ENCODE peak calls at places on chromosomes 16 and 17, in ten cellular contexts. One of them, this sample, is unnamed.

GRCh38 chr17:44865921-44866320 is 18.2 kb downstream of the HIGD1B start:
- DNase-seq in T follicular helper cell: no peak
- DNase-seq in T-helper 2 cell: no peak
- DNase-seq in fibroblast of gingiva: peak
- DNase-seq in HS-5: no peak
- DNase-seq in NCI-H1436 treated with DMSO at 0.1 percent for 48 hours: no peak
- DNase-seq in astrocyte of the spinal cord: no peak
- DNase-seq in mucosa of gallbladder: no peak
- DNase-seq in NCI-H510A treated with DMSO at 0.1 percent for 48 hours: no peak
- DNase-seq in NCI-H1092 treated with DMSO at 0.1 percent for 48 hours: no peak
- DNase-seq in this sample: no peak

GRCh38 chr17:46772879-46773620 is 45.4 kb downstream of the WNT3 start:
- DNase-seq in T follicular helper cell: no peak
- DNase-seq in T-helper 2 cell: no peak
- DNase-seq in fibroblast of gingiva: no peak
- DNase-seq in HS-5: no peak
- DNase-seq in NCI-H1436 treated with DMSO at 0.1 percent for 48 hours: no peak
- DNase-seq in astrocyte of the spinal cord: no peak
- DNase-seq in mucosa of gallbladder: no peak
- DNase-seq in NCI-H510A treated with DMSO at 0.1 percent for 48 hours: no peak
- DNase-seq in NCI-H1092 treated with DMSO at 0.1 percent for 48 hours: no peak
- DNase-seq in this sample: no peak

GRCh38 chr17:27848941-27849340 is 44.2 kb downstream of the LYRM9 start:
- DNase-seq in T follicular helper cell: no peak
- DNase-seq in T-helper 2 cell: no peak
- DNase-seq in fibroblast of gingiva: no peak
- DNase-seq in HS-5: no peak
- DNase-seq in NCI-H1436 treated with DMSO at 0.1 percent for 48 hours: peak
- DNase-seq in astrocyte of the spinal cord: no peak
- DNase-seq in mucosa of gallbladder: no peak
- DNase-seq in NCI-H510A treated with DMSO at 0.1 percent for 48 hours: peak
- DNase-seq in NCI-H1092 treated with DMSO at 0.1 percent for 48 hours: peak
- DNase-seq in this sample: no peak

GRCh38 chr17:7910711-7911110 is 5.4 kb downstream of the RNF227 start:
- DNase-seq in T follicular helper cell: no peak
- DNase-seq in T-helper 2 cell: no peak
- DNase-seq in fibroblast of gingiva: no peak
- DNase-seq in HS-5: no peak
- DNase-seq in NCI-H1436 treated with DMSO at 0.1 percent for 48 hours: no peak
- DNase-seq in astrocyte of the spinal cord: no peak
- DNase-seq in mucosa of gallbladder: no peak
- DNase-seq in NCI-H510A treated with DMSO at 0.1 percent for 48 hours: no peak
- DNase-seq in NCI-H1092 treated with DMSO at 0.1 percent for 48 hours: no peak
- DNase-seq in this sample: no peak

GRCh38 chr17:46194393-46195216 is 1.4 kb upstream of the KANSL1 start:
- DNase-seq in T follicular helper cell: peak
- DNase-seq in T-helper 2 cell: peak
- DNase-seq in fibroblast of gingiva: no peak
- DNase-seq in HS-5: peak
- DNase-seq in NCI-H1436 treated with DMSO at 0.1 percent for 48 hours: no peak
- DNase-seq in astrocyte of the spinal cord: peak
- DNase-seq in mucosa of gallbladder: no peak
- DNase-seq in NCI-H510A treated with DMSO at 0.1 percent for 48 hours: peak
- DNase-seq in NCI-H1092 treated with DMSO at 0.1 percent for 48 hours: peak
- DNase-seq in this sample: no peak

GRCh38 chr17:29612404-29613370 is 10.0 kb downstream of the CORO6 start:
- DNase-seq in T follicular helper cell: no peak
- DNase-seq in T-helper 2 cell: no peak
- DNase-seq in fibroblast of gingiva: no peak
- DNase-seq in HS-5: no peak
- DNase-seq in NCI-H1436 treated with DMSO at 0.1 percent for 48 hours: no peak
- DNase-seq in astrocyte of the spinal cord: no peak
- DNase-seq in mucosa of gallbladder: no peak
- DNase-seq in NCI-H510A treated with DMSO at 0.1 percent for 48 hours: no peak
- DNase-seq in NCI-H1092 treated with DMSO at 0.1 percent for 48 hours: no peak
- DNase-seq in this sample: no peak

GRCh38 chr17:17693253-17693954 is 12.1 kb downstream of the RAI1 start:
- DNase-seq in T follicular helper cell: no peak
- DNase-seq in T-helper 2 cell: no peak
- DNase-seq in fibroblast of gingiva: no peak
- DNase-seq in HS-5: no peak
- DNase-seq in NCI-H1436 treated with DMSO at 0.1 percent for 48 hours: peak
- DNase-seq in astrocyte of the spinal cord: no peak
- DNase-seq in mucosa of gallbladder: peak
- DNase-seq in NCI-H510A treated with DMSO at 0.1 percent for 48 hours: peak
- DNase-seq in NCI-H1092 treated with DMSO at 0.1 percent for 48 hours: peak
- DNase-seq in this sample: no peak

GRCh38 chr16:69338557-69339288 is 641 bp downstream of the COG8 start:
- DNase-seq in T follicular helper cell: no peak
- DNase-seq in T-helper 2 cell: no peak
- DNase-seq in fibroblast of gingiva: no peak
- DNase-seq in HS-5: no peak
- DNase-seq in NCI-H1436 treated with DMSO at 0.1 percent for 48 hours: no peak
- DNase-seq in astrocyte of the spinal cord: no peak
- DNase-seq in mucosa of gallbladder: no peak
- DNase-seq in NCI-H510A treated with DMSO at 0.1 percent for 48 hours: peak
- DNase-seq in NCI-H1092 treated with DMSO at 0.1 percent for 48 hours: no peak
- DNase-seq in this sample: no peak

GRCh38 chr16:72985148-72985882 is 62.6 kb downstream of the ZFHX3 start:
- DNase-seq in T follicular helper cell: no peak
- DNase-seq in T-helper 2 cell: no peak
- DNase-seq in fibroblast of gingiva: peak
- DNase-seq in HS-5: no peak
- DNase-seq in NCI-H1436 treated with DMSO at 0.1 percent for 48 hours: no peak
- DNase-seq in astrocyte of the spinal cord: peak
- DNase-seq in mucosa of gallbladder: no peak
- DNase-seq in NCI-H510A treated with DMSO at 0.1 percent for 48 hours: no peak
- DNase-seq in NCI-H1092 treated with DMSO at 0.1 percent for 48 hours: no peak
- DNase-seq in this sample: no peak

GRCh38 chr17:15507896-15508295 is 40.5 kb upstream of the CDRT4 start:
- DNase-seq in T follicular helper cell: no peak
- DNase-seq in T-helper 2 cell: no peak
- DNase-seq in fibroblast of gingiva: no peak
- DNase-seq in HS-5: no peak
- DNase-seq in NCI-H1436 treated with DMSO at 0.1 percent for 48 hours: no peak
- DNase-seq in astrocyte of the spinal cord: no peak
- DNase-seq in mucosa of gallbladder: no peak
- DNase-seq in NCI-H510A treated with DMSO at 0.1 percent for 48 hours: no peak
- DNase-seq in NCI-H1092 treated with DMSO at 0.1 percent for 48 hours: no peak
- DNase-seq in this sample: no peak

GRCh38 chr17:65131946-65132345 is 5.2 kb upstream of the RGS9 start:
- DNase-seq in T follicular helper cell: no peak
- DNase-seq in T-helper 2 cell: no peak
- DNase-seq in fibroblast of gingiva: peak
- DNase-seq in HS-5: peak
- DNase-seq in NCI-H1436 treated with DMSO at 0.1 percent for 48 hours: no peak
- DNase-seq in astrocyte of the spinal cord: peak
- DNase-seq in mucosa of gallbladder: no peak
- DNase-seq in NCI-H510A treated with DMSO at 0.1 percent for 48 hours: no peak
- DNase-seq in NCI-H1092 treated with DMSO at 0.1 percent for 48 hours: no peak
- DNase-seq in this sample: no peak

GRCh38 chr17:5571281-5571680 is 13.0 kb downstream of the NLRP1 start:
- DNase-seq in T follicular helper cell: no peak
- DNase-seq in T-helper 2 cell: no peak
- DNase-seq in fibroblast of gingiva: no peak
- DNase-seq in HS-5: no peak
- DNase-seq in NCI-H1436 treated with DMSO at 0.1 percent for 48 hours: no peak
- DNase-seq in astrocyte of the spinal cord: no peak
- DNase-seq in mucosa of gallbladder: no peak
- DNase-seq in NCI-H510A treated with DMSO at 0.1 percent for 48 hours: no peak
- DNase-seq in NCI-H1092 treated with DMSO at 0.1 percent for 48 hours: no peak
- DNase-seq in this sample: no peak

GRCh38 chr16:25691519-25692091 is at the start of gene HS3ST4:
- DNase-seq in T follicular helper cell: no peak
- DNase-seq in T-helper 2 cell: no peak
- DNase-seq in fibroblast of gingiva: no peak
- DNase-seq in HS-5: no peak
- DNase-seq in NCI-H1436 treated with DMSO at 0.1 percent for 48 hours: no peak
- DNase-seq in astrocyte of the spinal cord: no peak
- DNase-seq in mucosa of gallbladder: no peak
- DNase-seq in NCI-H510A treated with DMSO at 0.1 percent for 48 hours: peak
- DNase-seq in NCI-H1092 treated with DMSO at 0.1 percent for 48 hours: no peak
- DNase-seq in this sample: no peak

GRCh38 chr16:53358884-53359283 is 75.4 kb upstream of the RBL2 start:
- DNase-seq in T follicular helper cell: no peak
- DNase-seq in T-helper 2 cell: no peak
- DNase-seq in fibroblast of gingiva: no peak
- DNase-seq in HS-5: no peak
- DNase-seq in NCI-H1436 treated with DMSO at 0.1 percent for 48 hours: no peak
- DNase-seq in astrocyte of the spinal cord: no peak
- DNase-seq in mucosa of gallbladder: no peak
- DNase-seq in NCI-H510A treated with DMSO at 0.1 percent for 48 hours: no peak
- DNase-seq in NCI-H1092 treated with DMSO at 0.1 percent for 48 hours: peak
- DNase-seq in this sample: no peak

GRCh38 chr17:6465206-6466003 is 21.1 kb downstream of the PIMREG start:
- DNase-seq in T follicular helper cell: no peak
- DNase-seq in T-helper 2 cell: no peak
- DNase-seq in fibroblast of gingiva: no peak
- DNase-seq in HS-5: no peak
- DNase-seq in NCI-H1436 treated with DMSO at 0.1 percent for 48 hours: no peak
- DNase-seq in astrocyte of the spinal cord: no peak
- DNase-seq in mucosa of gallbladder: no peak
- DNase-seq in NCI-H510A treated with DMSO at 0.1 percent for 48 hours: no peak
- DNase-seq in NCI-H1092 treated with DMSO at 0.1 percent for 48 hours: no peak
- DNase-seq in this sample: no peak

GRCh38 chr16:55508941-55509920 is at the start of gene LPCAT2:
- DNase-seq in T follicular helper cell: no peak
- DNase-seq in T-helper 2 cell: no peak
- DNase-seq in fibroblast of gingiva: peak
- DNase-seq in HS-5: peak
- DNase-seq in NCI-H1436 treated with DMSO at 0.1 percent for 48 hours: no peak
- DNase-seq in astrocyte of the spinal cord: peak
- DNase-seq in mucosa of gallbladder: peak
- DNase-seq in NCI-H510A treated with DMSO at 0.1 percent for 48 hours: peak
- DNase-seq in NCI-H1092 treated with DMSO at 0.1 percent for 48 hours: peak
- DNase-seq in this sample: no peak

GRCh38 chr16:67733734-67734470 is 14.8 kb upstream of the GFOD2 start:
- DNase-seq in T follicular helper cell: no peak
- DNase-seq in T-helper 2 cell: no peak
- DNase-seq in fibroblast of gingiva: no peak
- DNase-seq in HS-5: no peak
- DNase-seq in NCI-H1436 treated with DMSO at 0.1 percent for 48 hours: no peak
- DNase-seq in astrocyte of the spinal cord: no peak
- DNase-seq in mucosa of gallbladder: no peak
- DNase-seq in NCI-H510A treated with DMSO at 0.1 percent for 48 hours: no peak
- DNase-seq in NCI-H1092 treated with DMSO at 0.1 percent for 48 hours: no peak
- DNase-seq in this sample: no peak

GRCh38 chr16:53087101-53087500 is 32.3 kb downstream of the CHD9 start:
- DNase-seq in T follicular helper cell: no peak
- DNase-seq in T-helper 2 cell: no peak
- DNase-seq in fibroblast of gingiva: peak
- DNase-seq in HS-5: no peak
- DNase-seq in NCI-H1436 treated with DMSO at 0.1 percent for 48 hours: no peak
- DNase-seq in astrocyte of the spinal cord: peak
- DNase-seq in mucosa of gallbladder: no peak
- DNase-seq in NCI-H510A treated with DMSO at 0.1 percent for 48 hours: no peak
- DNase-seq in NCI-H1092 treated with DMSO at 0.1 percent for 48 hours: peak
- DNase-seq in this sample: no peak

GRCh38 chr16:69725480-69726312 is 664 bp downstream of the NQO1 start:
- DNase-seq in T follicular helper cell: no peak
- DNase-seq in T-helper 2 cell: no peak
- DNase-seq in fibroblast of gingiva: peak
- DNase-seq in HS-5: no peak
- DNase-seq in NCI-H1436 treated with DMSO at 0.1 percent for 48 hours: no peak
- DNase-seq in astrocyte of the spinal cord: no peak
- DNase-seq in mucosa of gallbladder: no peak
- DNase-seq in NCI-H510A treated with DMSO at 0.1 percent for 48 hours: no peak
- DNase-seq in NCI-H1092 treated with DMSO at 0.1 percent for 48 hours: no peak
- DNase-seq in this sample: no peak

GRCh38 chr16:87505834-87506233 is 13.0 kb upstream of the ZCCHC14 start:
- DNase-seq in T follicular helper cell: no peak
- DNase-seq in T-helper 2 cell: no peak
- DNase-seq in fibroblast of gingiva: no peak
- DNase-seq in HS-5: no peak
- DNase-seq in NCI-H1436 treated with DMSO at 0.1 percent for 48 hours: no peak
- DNase-seq in astrocyte of the spinal cord: no peak
- DNase-seq in mucosa of gallbladder: no peak
- DNase-seq in NCI-H510A treated with DMSO at 0.1 percent for 48 hours: no peak
- DNase-seq in NCI-H1092 treated with DMSO at 0.1 percent for 48 hours: no peak
- DNase-seq in this sample: no peak

This sample was measured in SIG-M5.